ENCODE peak calls at places on chromosomes 12 and 14, in five cellular contexts. O is GM23338, E is vagina, M is ovary, G is colonic mucosa. D is an unnamed sample. For H3K4me1, the result is how much of the 10 kb centered on the place peaks cover.

GRCh38 chr12:76863005-76863670 is 15.7 kb downstream of the CSRP2 start:
- DNase-seq in O (no peak), G (no peak), M (no peak), E (no peak), D (peak)

GRCh38 chr14:69713127-69713800 is 53.7 kb upstream of the SRSF5 start:
- DNase-seq in M (no peak), O (peak), G (no peak), E (no peak), D (peak)

GRCh38 chr14:36070056-36071043 is 106.2 kb downstream of the PTCSC3 start:
- DNase-seq in O (peak), E (no peak), G (peak), M (no peak), D (peak)

GRCh38 chr12:19945559-19946485 is 422.5 kb upstream of the PDE3A start:
- DNase-seq in G (no peak), M (no peak), E (no peak), O (no peak), D (no peak)

GRCh38 chr12:63419119-63419518 is 249.2 kb downstream of the DPY19L2 start:
- DNase-seq in E (no peak), O (peak), M (no peak), G (peak), D (no peak)

GRCh38 chr12:19988918-19989317 is 379.4 kb upstream of the PDE3A start:
- DNase-seq in O (no peak), G (no peak), E (no peak), M (no peak), D (no peak)

GRCh38 chr12:117400912-117401311 is 39.5 kb upstream of the NOS1 start:
- DNase-seq in M (no peak), G (no peak), E (no peak), O (no peak), D (no peak)

GRCh38 chr14:24196071-24197061 is 1.1 kb upstream of the TM9SF1 start:
- DNase-seq in G (no peak), M (no peak), E (no peak), O (peak), D (no peak)

GRCh38 chr14:29553427-29553826 is 374.2 kb downstream of the PRKD1 start:
- DNase-seq in M (no peak), E (no peak), G (no peak), O (no peak), D (no peak)

GRCh38 chr12:6171409-6172015 is 28.7 kb upstream of the CD9 start:
- DNase-seq in M (no peak), O (no peak), E (no peak), G (no peak), D (peak)

GRCh38 chr12:49750994-49751393 is 9.6 kb downstream of the TMBIM6 start:
- DNase-seq in G (no peak), E (no peak), O (no peak), M (no peak), D (no peak)
- H3K4me1 ChIP-seq in G (under half), E (half or more), O (under half), M (under half), D (half or more)

GRCh38 chr12:104720346-104721064 is 237.6 kb downstream of the SLC41A2 start:
- DNase-seq in E (no peak), G (peak), O (no peak), M (no peak), D (no peak)
- H3K4me3 ChIP-seq in E (peak), G (peak), O (no peak), M (no peak), D (peak)

GRCh38 chr14:104342435-104343293 is 204.3 kb downstream of the KIF26A start:
- DNase-seq in M (no peak), G (no peak), O (peak), E (no peak), D (peak)

GRCh38 chr14:104339829-104340228 is 201.4 kb downstream of the KIF26A start:
- DNase-seq in E (no peak), O (no peak), M (no peak), G (no peak), D (no peak)

GRCh38 chr14:104343294-104343625 is 204.9 kb downstream of the KIF26A start:
- DNase-seq in M (no peak), E (no peak), G (no peak), O (no peak), D (no peak)

GRCh38 chr14:104343690-104344640 is 205.6 kb downstream of the KIF26A start:
- DNase-seq in E (no peak), M (no peak), G (no peak), O (peak), D (peak)

DNA sequence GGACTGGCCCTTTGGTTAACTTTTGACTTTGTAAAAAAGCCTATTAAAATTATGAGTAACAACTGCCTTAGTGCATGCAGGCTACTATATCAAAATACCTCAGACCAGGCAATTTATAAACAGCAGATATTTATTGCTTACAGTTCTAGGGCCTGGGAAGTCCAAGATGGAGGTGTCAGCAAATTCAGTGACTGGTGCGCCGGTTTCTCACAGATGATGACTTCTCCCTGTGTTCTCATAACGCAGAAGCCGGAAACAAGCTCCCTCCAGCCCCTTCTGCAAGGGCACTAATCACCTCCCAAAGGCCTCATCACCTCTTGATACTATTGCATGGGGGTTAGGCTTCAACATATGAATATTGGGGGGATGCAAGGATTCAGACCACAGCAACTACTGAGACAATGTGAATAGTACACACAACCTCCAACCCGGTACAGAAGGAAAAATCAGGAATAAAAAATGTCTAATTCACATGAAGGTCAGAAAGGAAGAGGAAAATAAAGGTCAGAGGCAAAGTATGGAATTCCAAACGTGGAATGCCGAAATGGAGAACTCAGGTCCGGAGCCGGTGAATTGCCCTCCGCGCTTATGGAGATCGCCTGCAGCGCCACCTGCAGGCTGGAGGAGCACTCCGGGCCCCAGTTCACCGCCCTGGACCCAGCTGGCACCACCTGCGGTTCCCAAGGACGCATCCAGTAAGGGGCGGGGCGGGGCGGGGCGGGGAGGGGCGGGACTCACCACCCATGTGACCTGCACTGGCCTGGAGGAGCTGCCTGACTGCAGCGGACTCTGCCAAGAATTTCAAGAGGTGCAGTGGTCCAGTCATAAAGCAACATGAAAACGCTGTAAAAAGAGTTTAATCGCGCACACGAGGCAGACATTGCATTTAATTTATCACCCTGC is 203.4 kb downstream of the KIF26A start:
- DNase-seq in M (peak), E (no peak), G (peak), O (peak), D (peak)
- TF ChIP-seq CTCF in M (peak), E (no peak), G (peak), O (peak), D (no peak)

DNA sequence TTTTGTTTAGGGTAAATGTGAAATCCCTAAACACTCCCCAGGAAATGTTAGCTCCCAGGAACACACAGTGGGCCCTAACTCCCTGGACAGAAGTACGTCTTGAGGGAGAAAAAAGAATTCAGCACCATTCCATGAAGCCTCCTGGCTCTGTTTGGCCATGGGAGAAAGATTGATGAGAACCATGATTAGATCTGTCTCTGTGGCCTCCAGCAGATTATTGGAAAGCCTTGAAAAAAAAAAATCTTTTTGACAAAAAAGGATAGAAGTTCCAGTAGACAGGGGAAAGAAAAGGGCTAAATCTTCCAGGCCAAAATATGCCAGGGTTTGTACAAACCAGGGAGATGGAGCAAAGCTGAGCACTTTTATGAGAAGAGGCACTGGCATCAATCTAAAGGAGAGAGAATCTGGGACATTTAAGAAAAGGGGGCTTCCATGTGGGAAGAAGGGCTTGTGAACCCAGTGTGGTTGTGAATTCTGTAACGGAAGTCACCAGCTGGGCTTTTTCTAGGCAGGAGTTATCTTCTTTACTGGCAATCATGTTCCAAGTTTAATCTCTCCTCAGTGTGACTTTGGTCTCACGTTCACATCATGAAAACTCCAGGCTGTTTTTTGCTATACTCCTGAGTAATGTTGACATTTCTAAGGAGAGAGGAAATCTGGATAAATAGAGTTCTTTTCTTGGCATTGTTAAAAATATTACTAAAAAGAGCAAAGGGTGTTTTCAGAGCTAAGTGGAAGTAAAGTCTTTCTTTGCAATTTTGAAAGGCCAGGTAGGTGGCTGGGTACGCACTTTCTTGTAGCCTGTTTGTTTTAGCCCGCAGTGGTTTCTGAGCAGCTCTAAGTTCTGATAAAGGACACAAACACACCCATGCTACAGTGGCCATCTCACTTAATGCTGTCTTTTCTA is 426.7 kb downstream of the RAD51B start:
- DNase-seq in M (peak), E (no peak), G (no peak), O (no peak), D (no peak)
- H3K4me1 ChIP-seq in M (under half), E (half or more), G (under half), O (under half), D (half or more)

DNA sequence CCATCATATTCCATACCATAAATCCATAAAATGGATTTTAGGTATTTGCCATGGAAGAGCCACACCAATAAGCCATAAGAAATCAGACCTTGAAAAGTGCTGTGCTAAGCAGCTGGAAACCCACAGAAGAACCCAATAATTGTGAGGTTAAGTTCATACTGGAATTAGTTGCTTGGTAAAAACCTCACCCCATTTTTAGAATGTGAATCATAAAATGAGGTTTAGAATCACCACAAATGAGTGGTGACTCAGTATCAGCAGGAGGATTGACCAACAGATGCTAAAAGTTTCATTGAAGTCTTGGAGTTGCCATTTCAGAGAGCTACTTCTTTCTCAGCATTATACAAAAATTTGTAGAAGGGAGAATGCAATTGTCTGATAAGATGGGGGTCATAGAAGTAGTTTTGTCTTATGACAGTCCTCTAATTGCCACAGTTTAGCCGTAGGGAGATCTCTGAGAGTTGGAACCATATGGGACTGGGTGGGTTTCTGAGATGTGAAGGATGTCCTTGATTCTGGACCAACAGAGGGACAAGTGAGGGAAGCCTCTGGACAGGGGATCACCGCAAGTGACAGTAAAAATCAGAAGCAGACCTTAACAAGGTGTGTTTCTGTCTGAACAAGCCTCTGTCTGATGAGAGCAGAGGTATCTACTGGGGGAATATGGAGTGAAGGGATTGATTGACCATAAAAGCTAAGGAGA is 1.4 kb upstream of the STON2 start:
- DNase-seq in M (no peak), E (no peak), O (no peak), G (no peak), D (no peak)
- H3K4me3 ChIP-seq in M (no peak), E (no peak), O (no peak), G (no peak), D (no peak)

DNA sequence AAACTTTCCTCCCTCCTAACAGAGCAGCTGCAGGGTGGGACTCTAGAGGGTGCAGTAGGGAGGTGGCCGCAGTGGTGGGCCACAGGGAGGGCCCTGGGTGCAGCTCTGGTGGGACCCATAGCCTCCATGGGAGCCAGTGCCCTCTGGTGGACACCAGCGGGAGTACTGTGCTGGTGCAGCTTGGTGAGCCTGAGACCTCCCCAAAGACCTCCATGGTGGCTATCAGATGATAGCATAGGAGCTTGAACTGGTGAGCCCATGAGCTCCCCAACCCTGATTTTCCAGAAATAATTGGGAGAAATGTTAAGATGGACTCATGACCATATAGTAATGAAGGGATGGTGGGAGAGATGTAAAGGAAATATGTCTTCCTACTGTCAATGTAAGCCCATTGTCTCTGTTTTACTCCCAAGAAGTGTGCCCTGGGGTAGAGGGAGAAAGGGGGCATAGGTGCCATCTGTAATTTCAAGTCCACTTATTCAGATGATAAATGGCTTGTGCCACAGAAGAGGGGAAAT is 98.7 kb downstream of the GAS2L3 start:
- DNase-seq in M (no peak), O (peak), E (no peak), G (peak), D (peak)
- TF ChIP-seq CTCF in M (no peak), O (peak), E (no peak), G (peak), D (peak)

DNA sequence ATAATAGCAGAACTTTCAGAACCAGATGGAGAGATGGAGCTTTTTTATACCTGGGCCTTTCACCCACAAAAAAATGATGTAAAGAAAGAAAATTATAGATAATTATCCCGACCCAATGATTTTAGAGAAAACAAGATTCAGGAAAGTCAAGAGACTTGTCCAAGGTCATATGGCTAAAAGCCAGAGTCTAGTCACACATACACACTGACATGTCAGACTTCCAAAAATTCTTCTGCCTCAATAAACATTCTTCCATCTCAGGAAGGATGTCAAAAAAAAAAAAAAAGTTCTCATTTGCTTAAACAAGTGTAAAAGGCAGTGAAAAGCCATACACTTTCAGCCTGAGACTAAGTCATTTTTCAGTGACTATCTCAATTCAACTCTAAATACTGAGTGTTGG is 116.0 kb downstream of the PRICKLE1 start:
- DNase-seq in M (no peak), E (no peak), G (no peak), O (no peak), D (no peak)
- H3K4me1 ChIP-seq in M (under half), E (under half), G (under half), O (half or more), D (under half)

GRCh38 chr14:71586131-71586893 is 345.9 kb upstream of the RGS6 start:
- DNase-seq in M (peak), G (no peak), O (peak), E (no peak), D (no peak)

GRCh38 chr14:71583705-71584104 is 348.5 kb upstream of the RGS6 start:
- DNase-seq in G (no peak), E (no peak), M (no peak), O (no peak), D (no peak)

GRCh38 chr14:71579331-71579730 is 352.9 kb upstream of the RGS6 start:
- DNase-seq in E (no peak), O (no peak), G (no peak), M (no peak), D (no peak)

GRCh38 chr14:71582705-71583104 is 349.5 kb upstream of the RGS6 start:
- DNase-seq in E (no peak), O (no peak), G (no peak), M (no peak), D (no peak)

GRCh38 chr14:71583246-71583645 is 349.0 kb upstream of the RGS6 start:
- DNase-seq in G (no peak), O (no peak), M (no peak), E (no peak), D (no peak)
- H3K4me3 ChIP-seq in G (no peak), O (no peak), M (no peak), E (no peak), D (no peak)

GRCh38 chr12:12081836-12082497 is 11.2 kb downstream of the BCL2L14 start:
- DNase-seq in G (peak), O (peak), M (no peak), E (no peak), D (no peak)
- TF ChIP-seq CTCF in G (no peak), O (peak), M (peak), E (peak), D (peak)

DNA sequence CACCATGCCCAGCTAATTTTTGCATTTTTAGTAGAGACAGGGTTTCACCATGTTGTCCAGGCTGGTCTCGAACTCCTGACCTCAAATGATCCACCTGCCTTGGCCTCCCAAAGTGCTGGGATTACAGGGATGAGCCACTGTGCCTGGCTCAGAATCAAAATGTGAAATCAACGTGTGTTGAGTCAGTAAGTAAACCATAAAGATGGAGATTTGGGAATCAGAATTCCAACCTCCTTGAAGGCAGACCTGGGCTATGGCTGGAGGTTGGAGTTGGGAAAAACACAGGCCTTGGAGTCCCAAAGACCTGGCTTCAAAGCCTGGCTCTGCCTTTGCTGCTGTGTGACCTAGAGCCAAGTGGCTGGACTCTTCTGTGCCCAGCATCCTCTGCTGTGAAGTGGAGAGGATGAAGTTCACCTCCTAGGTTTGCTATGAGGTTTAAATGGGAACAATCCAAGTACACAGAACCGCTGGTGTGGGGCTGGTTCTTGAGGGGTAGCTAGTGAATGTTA is 10.2 kb downstream of the ALDH2 start:
- DNase-seq in E (no peak), O (no peak), G (no peak), M (no peak), D (no peak)
- H3K4me1 ChIP-seq in E (under half), O (under half), G (under half), M (under half), D (half or more)

D was measured in upper lobe of left lung.